ENCODE peak calls at places on chromosomes 1 and 21, in eight cellular contexts. One of them, this sample, is unnamed.

GRCh38 chr1:157189986-157190982 is 52.1 kb upstream of the ETV3 start:
- DNase-seq in CD14-positive monocyte: no peak
- DNase-seq in T-helper 1 cell: no peak
- DNase-seq in activated CD8-positive, alpha-beta memory T cell treated with anti-CD3 and anti-CD28 coated beads, Interleukin-2, amount 50 U/mL, for 48 hours: no peak
- DNase-seq in T-helper 2 cell: no peak
- DNase-seq in SK-N-DZ: no peak
- DNase-seq in adrenal gland: no peak
- DNase-seq in HL-60: no peak
- DNase-seq in this sample: no peak

GRCh38 chr1:228434674-228435073 is 18.0 kb upstream of the TRIM17 start:
- DNase-seq in CD14-positive monocyte: no peak
- DNase-seq in T-helper 1 cell: no peak
- DNase-seq in activated CD8-positive, alpha-beta memory T cell treated with anti-CD3 and anti-CD28 coated beads, Interleukin-2, amount 50 U/mL, for 48 hours: no peak
- DNase-seq in T-helper 2 cell: no peak
- DNase-seq in SK-N-DZ: peak; percentile 18
- DNase-seq in adrenal gland: no peak
- DNase-seq in HL-60: no peak
- DNase-seq in this sample: no peak

GRCh38 chr1:203002951-203003350 is 4.2 kb upstream of the TMEM183A start:
- DNase-seq in CD14-positive monocyte: no peak
- DNase-seq in T-helper 1 cell: no peak
- DNase-seq in activated CD8-positive, alpha-beta memory T cell treated with anti-CD3 and anti-CD28 coated beads, Interleukin-2, amount 50 U/mL, for 48 hours: no peak
- DNase-seq in T-helper 2 cell: no peak
- DNase-seq in SK-N-DZ: no peak
- DNase-seq in adrenal gland: no peak
- DNase-seq in HL-60: no peak
- DNase-seq in this sample: no peak

GRCh38 chr1:15157524-15158399 is 4.2 kb downstream of the TMEM51 start:
- DNase-seq in CD14-positive monocyte: no peak
- DNase-seq in T-helper 1 cell: no peak
- DNase-seq in activated CD8-positive, alpha-beta memory T cell treated with anti-CD3 and anti-CD28 coated beads, Interleukin-2, amount 50 U/mL, for 48 hours: no peak
- DNase-seq in T-helper 2 cell: no peak
- DNase-seq in SK-N-DZ: no peak
- DNase-seq in adrenal gland: no peak
- DNase-seq in HL-60: no peak
- DNase-seq in this sample: no peak

GRCh38 chr21:46083271-46084040 is 14.5 kb upstream of the COL6A2 start:
- DNase-seq in CD14-positive monocyte: no peak
- DNase-seq in T-helper 1 cell: no peak
- DNase-seq in activated CD8-positive, alpha-beta memory T cell treated with anti-CD3 and anti-CD28 coated beads, Interleukin-2, amount 50 U/mL, for 48 hours: peak; percentile 39
- DNase-seq in T-helper 2 cell: no peak
- DNase-seq in SK-N-DZ: no peak
- DNase-seq in adrenal gland: no peak
- DNase-seq in HL-60: no peak
- DNase-seq in this sample: no peak

GRCh38 chr1:41918450-41919043 is at the start of gene HIVEP3:
- DNase-seq in CD14-positive monocyte: no peak
- DNase-seq in T-helper 1 cell: no peak
- DNase-seq in activated CD8-positive, alpha-beta memory T cell treated with anti-CD3 and anti-CD28 coated beads, Interleukin-2, amount 50 U/mL, for 48 hours: no peak
- DNase-seq in T-helper 2 cell: no peak
- DNase-seq in SK-N-DZ: peak; percentile 53
- DNase-seq in adrenal gland: peak; percentile 21
- DNase-seq in HL-60: no peak
- DNase-seq in this sample: peak; percentile 23

GRCh38 chr1:84192681-84193080 is 48.6 kb downstream of the PRKACB start:
- DNase-seq in CD14-positive monocyte: no peak
- DNase-seq in T-helper 1 cell: no peak
- DNase-seq in activated CD8-positive, alpha-beta memory T cell treated with anti-CD3 and anti-CD28 coated beads, Interleukin-2, amount 50 U/mL, for 48 hours: no peak
- DNase-seq in T-helper 2 cell: no peak
- DNase-seq in SK-N-DZ: no peak
- DNase-seq in adrenal gland: no peak
- DNase-seq in HL-60: no peak
- DNase-seq in this sample: no peak

GRCh38 chr1:154840557-154841176 is 29.4 kb downstream of the KCNN3 start:
- DNase-seq in CD14-positive monocyte: no peak
- DNase-seq in T-helper 1 cell: no peak
- DNase-seq in activated CD8-positive, alpha-beta memory T cell treated with anti-CD3 and anti-CD28 coated beads, Interleukin-2, amount 50 U/mL, for 48 hours: no peak
- DNase-seq in T-helper 2 cell: no peak
- DNase-seq in SK-N-DZ: peak; percentile 28
- DNase-seq in adrenal gland: peak; percentile 13
- DNase-seq in HL-60: no peak
- DNase-seq in this sample: peak; percentile 23

GRCh38 chr1:1833916-1834325 is 55.7 kb upstream of the NADK start:
- DNase-seq in CD14-positive monocyte: no peak
- DNase-seq in T-helper 1 cell: no peak
- DNase-seq in activated CD8-positive, alpha-beta memory T cell treated with anti-CD3 and anti-CD28 coated beads, Interleukin-2, amount 50 U/mL, for 48 hours: no peak
- DNase-seq in T-helper 2 cell: no peak
- DNase-seq in SK-N-DZ: no peak
- DNase-seq in adrenal gland: peak; percentile 34
- DNase-seq in HL-60: no peak
- DNase-seq in this sample: no peak

GRCh38 chr1:211589782-211590721 is 11.1 kb upstream of the SLC30A1 start:
- DNase-seq in CD14-positive monocyte: peak; percentile 90
- DNase-seq in T-helper 1 cell: no peak
- DNase-seq in activated CD8-positive, alpha-beta memory T cell treated with anti-CD3 and anti-CD28 coated beads, Interleukin-2, amount 50 U/mL, for 48 hours: no peak
- DNase-seq in T-helper 2 cell: no peak
- DNase-seq in SK-N-DZ: no peak
- DNase-seq in adrenal gland: peak; percentile 73
- DNase-seq in HL-60: peak; percentile 91
- DNase-seq in this sample: peak; percentile 94

GRCh38 chr1:229298887-229299503 is 28.1 kb downstream of the RAB4A start:
- DNase-seq in CD14-positive monocyte: no peak
- DNase-seq in T-helper 1 cell: no peak
- DNase-seq in activated CD8-positive, alpha-beta memory T cell treated with anti-CD3 and anti-CD28 coated beads, Interleukin-2, amount 50 U/mL, for 48 hours: no peak
- DNase-seq in T-helper 2 cell: no peak
- DNase-seq in SK-N-DZ: peak; percentile 10
- DNase-seq in adrenal gland: no peak
- DNase-seq in HL-60: no peak
- DNase-seq in this sample: no peak